ENCODE peak calls at places on chromosomes 12 and 14, in eight cellular contexts. One of them, this sample, is unnamed.

GRCh38 chr12:116002890-116003536 is 274.5 kb downstream of the MED13L start:
- DNase-seq in right atrium auricular region: no peak
- DNase-seq in heart left ventricle: no peak
- DNase-seq in psoas muscle: no peak
- DNase-seq in GM23338: no peak
- DNase-seq in astrocyte of the spinal cord: no peak
- DNase-seq in fibroblast of lung: no peak
- DNase-seq in body of pancreas: no peak
- DNase-seq in this sample: no peak

GRCh38 chr12:7154901-7155470 is 24.8 kb downstream of the CLSTN3 start:
- DNase-seq in astrocyte of the spinal cord: no peak
- DNase-seq in heart left ventricle: no peak
- DNase-seq in body of pancreas: no peak
- DNase-seq in right atrium auricular region: no peak
- DNase-seq in fibroblast of lung: no peak
- DNase-seq in psoas muscle: no peak
- DNase-seq in GM23338: no peak
- DNase-seq in this sample: no peak

GRCh38 chr12:52314511-52314910 is 6.7 kb downstream of the KRT83 start:
- DNase-seq in right atrium auricular region: no peak
- DNase-seq in body of pancreas: no peak
- DNase-seq in heart left ventricle: no peak
- DNase-seq in astrocyte of the spinal cord: no peak
- DNase-seq in GM23338: peak; percentile 18
- DNase-seq in psoas muscle: no peak
- DNase-seq in fibroblast of lung: no peak
- DNase-seq in this sample: no peak

GRCh38 chr12:16344269-16344668 is 3.2 kb upstream of the MGST1 start:
- DNase-seq in astrocyte of the spinal cord: no peak
- DNase-seq in psoas muscle: no peak
- DNase-seq in body of pancreas: no peak
- DNase-seq in right atrium auricular region: no peak
- DNase-seq in heart left ventricle: no peak
- DNase-seq in fibroblast of lung: peak; percentile 40
- DNase-seq in GM23338: no peak
- DNase-seq in this sample: no peak

GRCh38 chr14:104561661-104562495 is 17.7 kb upstream of the C14orf180 start:
- DNase-seq in astrocyte of the spinal cord: no peak
- DNase-seq in GM23338: no peak
- DNase-seq in body of pancreas: no peak
- DNase-seq in psoas muscle: peak; percentile 32
- DNase-seq in right atrium auricular region: no peak
- DNase-seq in heart left ventricle: peak; percentile 48
- DNase-seq in fibroblast of lung: no peak
- DNase-seq in this sample: no peak

GRCh38 chr14:51547260-51547659 is 104.5 kb upstream of the FRMD6 start:
- DNase-seq in heart left ventricle: no peak
- DNase-seq in body of pancreas: peak; percentile 15
- DNase-seq in fibroblast of lung: peak; percentile 100
- DNase-seq in GM23338: no peak
- DNase-seq in astrocyte of the spinal cord: peak; percentile 100
- DNase-seq in psoas muscle: no peak
- DNase-seq in right atrium auricular region: peak; percentile 59
- DNase-seq in this sample: peak; percentile 96

GRCh38 chr12:95788637-95789036 is 1.9 kb downstream of the NTN4 start:
- DNase-seq in psoas muscle: no peak
- DNase-seq in astrocyte of the spinal cord: peak; percentile 52
- DNase-seq in fibroblast of lung: peak; percentile 63
- DNase-seq in heart left ventricle: no peak
- DNase-seq in GM23338: no peak
- DNase-seq in right atrium auricular region: no peak
- DNase-seq in body of pancreas: no peak
- DNase-seq in this sample: peak; percentile 62

GRCh38 chr12:26434299-26434915 is 239.0 kb downstream of the SSPN start:
- DNase-seq in body of pancreas: peak; percentile 58
- DNase-seq in GM23338: peak; percentile 79
- DNase-seq in psoas muscle: no peak
- DNase-seq in fibroblast of lung: peak; percentile 46
- DNase-seq in astrocyte of the spinal cord: peak; percentile 62
- DNase-seq in heart left ventricle: no peak
- DNase-seq in right atrium auricular region: no peak
- DNase-seq in this sample: no peak

GRCh38 chr12:27901959-27902358 is 70.6 kb downstream of the PTHLH start:
- DNase-seq in fibroblast of lung: peak; percentile 43
- DNase-seq in right atrium auricular region: no peak
- DNase-seq in GM23338: no peak
- DNase-seq in astrocyte of the spinal cord: peak; percentile 44
- DNase-seq in body of pancreas: no peak
- DNase-seq in heart left ventricle: no peak
- DNase-seq in psoas muscle: no peak
- DNase-seq in this sample: no peak

GRCh38 chr12:19227880-19228210 is 98.3 kb downstream of the PLEKHA5 start:
- DNase-seq in heart left ventricle: no peak
- DNase-seq in astrocyte of the spinal cord: no peak
- DNase-seq in GM23338: no peak
- DNase-seq in right atrium auricular region: no peak
- DNase-seq in psoas muscle: no peak
- DNase-seq in fibroblast of lung: no peak
- DNase-seq in body of pancreas: no peak
- DNase-seq in this sample: peak; percentile 75

GRCh38 chr14:102882233-102882906 is 40.1 kb upstream of the AMN start:
- DNase-seq in body of pancreas: no peak
- DNase-seq in heart left ventricle: no peak
- DNase-seq in astrocyte of the spinal cord: no peak
- DNase-seq in right atrium auricular region: no peak
- DNase-seq in psoas muscle: peak; percentile 85
- DNase-seq in GM23338: no peak
- DNase-seq in fibroblast of lung: no peak
- DNase-seq in this sample: no peak

GRCh38 chr14:86055512-86055911 is 525.6 kb downstream of the FLRT2 start:
- DNase-seq in right atrium auricular region: no peak
- DNase-seq in heart left ventricle: no peak
- DNase-seq in psoas muscle: no peak
- DNase-seq in astrocyte of the spinal cord: peak; percentile 18
- DNase-seq in body of pancreas: no peak
- DNase-seq in fibroblast of lung: peak; percentile 3
- DNase-seq in GM23338: peak; percentile 35
- DNase-seq in this sample: no peak

GRCh38 chr14:97638864-97639263 is 841.7 kb downstream of the VRK1 start:
- DNase-seq in astrocyte of the spinal cord: no peak
- DNase-seq in fibroblast of lung: no peak
- DNase-seq in right atrium auricular region: no peak
- DNase-seq in psoas muscle: no peak
- DNase-seq in GM23338: no peak
- DNase-seq in heart left ventricle: no peak
- DNase-seq in body of pancreas: no peak
- DNase-seq in this sample: no peak

GRCh38 chr14:65915125-65915524 is 502.6 kb downstream of the FUT8 start:
- DNase-seq in heart left ventricle: no peak
- DNase-seq in right atrium auricular region: no peak
- DNase-seq in GM23338: no peak
- DNase-seq in astrocyte of the spinal cord: no peak
- DNase-seq in fibroblast of lung: peak; percentile 2
- DNase-seq in psoas muscle: no peak
- DNase-seq in body of pancreas: no peak
- DNase-seq in this sample: no peak

GRCh38 chr12:123389560-123390351 is 5.8 kb downstream of the KMT5A start:
- DNase-seq in fibroblast of lung: peak; percentile 29
- DNase-seq in heart left ventricle: peak; percentile 75
- DNase-seq in psoas muscle: peak; percentile 87
- DNase-seq in astrocyte of the spinal cord: peak; percentile 26
- DNase-seq in body of pancreas: peak; percentile 50
- DNase-seq in GM23338: peak; percentile 74
- DNase-seq in right atrium auricular region: no peak
- DNase-seq in this sample: no peak

GRCh38 chr12:29844667-29845066 is 60.9 kb upstream of the TMTC1 start:
- DNase-seq in astrocyte of the spinal cord: no peak
- DNase-seq in right atrium auricular region: no peak
- DNase-seq in body of pancreas: no peak
- DNase-seq in heart left ventricle: no peak
- DNase-seq in GM23338: no peak
- DNase-seq in fibroblast of lung: no peak
- DNase-seq in psoas muscle: no peak
- DNase-seq in this sample: no peak

GRCh38 chr14:86722612-86723253 is 1192.8 kb downstream of the FLRT2 start:
- DNase-seq in body of pancreas: no peak
- DNase-seq in astrocyte of the spinal cord: no peak
- DNase-seq in heart left ventricle: no peak
- DNase-seq in right atrium auricular region: no peak
- DNase-seq in fibroblast of lung: no peak
- DNase-seq in GM23338: no peak
- DNase-seq in psoas muscle: no peak
- DNase-seq in this sample: no peak

GRCh38 chr14:70822706-70823185 is 13.4 kb upstream of the MAP3K9 start:
- DNase-seq in astrocyte of the spinal cord: no peak
- DNase-seq in right atrium auricular region: no peak
- DNase-seq in psoas muscle: no peak
- DNase-seq in body of pancreas: no peak
- DNase-seq in fibroblast of lung: peak; percentile 30
- DNase-seq in heart left ventricle: peak; percentile 70
- DNase-seq in GM23338: peak; percentile 96
- DNase-seq in this sample: no peak

GRCh38 chr12:108665608-108666202 is 32.0 kb upstream of the SELPLG start:
- DNase-seq in astrocyte of the spinal cord: no peak
- DNase-seq in psoas muscle: no peak
- DNase-seq in right atrium auricular region: no peak
- DNase-seq in body of pancreas: no peak
- DNase-seq in GM23338: no peak
- DNase-seq in fibroblast of lung: no peak
- DNase-seq in heart left ventricle: no peak
- DNase-seq in this sample: no peak

GRCh38 chr12:27158322-27158721 is 75.9 kb upstream of the C12orf71 start:
- DNase-seq in right atrium auricular region: no peak
- DNase-seq in body of pancreas: no peak
- DNase-seq in astrocyte of the spinal cord: no peak
- DNase-seq in fibroblast of lung: no peak
- DNase-seq in heart left ventricle: no peak
- DNase-seq in GM23338: peak; percentile 60
- DNase-seq in psoas muscle: no peak
- DNase-seq in this sample: no peak

GRCh38 chr12:12072064-12072760 is 1.5 kb downstream of the BCL2L14 start:
- DNase-seq in right atrium auricular region: no peak
- DNase-seq in heart left ventricle: no peak
- DNase-seq in body of pancreas: peak; percentile 71
- DNase-seq in GM23338: no peak
- DNase-seq in psoas muscle: no peak
- DNase-seq in astrocyte of the spinal cord: no peak
- DNase-seq in fibroblast of lung: no peak
- DNase-seq in this sample: no peak

GRCh38 chr12:13275366-13275765 is 78.8 kb downstream of the EMP1 start:
- DNase-seq in body of pancreas: no peak
- DNase-seq in heart left ventricle: no peak
- DNase-seq in astrocyte of the spinal cord: no peak
- DNase-seq in GM23338: no peak
- DNase-seq in psoas muscle: no peak
- DNase-seq in fibroblast of lung: no peak
- DNase-seq in right atrium auricular region: no peak
- DNase-seq in this sample: no peak

GRCh38 chr12:32843528-32844095 is 53.0 kb downstream of the PKP2 start:
- DNase-seq in right atrium auricular region: no peak
- DNase-seq in fibroblast of lung: peak; percentile 35
- DNase-seq in heart left ventricle: no peak
- DNase-seq in astrocyte of the spinal cord: peak; percentile 19
- DNase-seq in psoas muscle: no peak
- DNase-seq in body of pancreas: no peak
- DNase-seq in GM23338: peak; percentile 44
- DNase-seq in this sample: no peak

GRCh38 chr12:51672334-51672733 is 81.3 kb downstream of the SCN8A start:
- DNase-seq in GM23338: no peak
- DNase-seq in heart left ventricle: no peak
- DNase-seq in body of pancreas: no peak
- DNase-seq in fibroblast of lung: peak; percentile 43
- DNase-seq in psoas muscle: no peak
- DNase-seq in astrocyte of the spinal cord: no peak
- DNase-seq in right atrium auricular region: no peak
- DNase-seq in this sample: no peak

GRCh38 chr14:64663174-64663573 is 41.0 kb upstream of the PLEKHG3 start:
- DNase-seq in astrocyte of the spinal cord: peak; percentile 28
- DNase-seq in psoas muscle: no peak
- DNase-seq in body of pancreas: no peak
- DNase-seq in GM23338: no peak
- DNase-seq in fibroblast of lung: peak; percentile 63
- DNase-seq in right atrium auricular region: no peak
- DNase-seq in heart left ventricle: no peak
- DNase-seq in this sample: no peak

GRCh38 chr14:46920542-46920941 is 269.0 kb upstream of the RPL10L start:
- DNase-seq in right atrium auricular region: no peak
- DNase-seq in fibroblast of lung: no peak
- DNase-seq in astrocyte of the spinal cord: no peak
- DNase-seq in heart left ventricle: no peak
- DNase-seq in GM23338: peak; percentile 22
- DNase-seq in body of pancreas: no peak
- DNase-seq in psoas muscle: no peak
- DNase-seq in this sample: no peak
- TF ChIP-seq CTCF in right atrium auricular region: no peak
- TF ChIP-seq CTCF in fibroblast of lung: no peak
- TF ChIP-seq CTCF in astrocyte of the spinal cord: no peak
- TF ChIP-seq CTCF in heart left ventricle: no peak
- TF ChIP-seq CTCF in GM23338: peak; percentile 53
- TF ChIP-seq CTCF in body of pancreas: no peak
- TF ChIP-seq CTCF in psoas muscle: no peak
- TF ChIP-seq CTCF in this sample: peak; percentile 16

DNA sequence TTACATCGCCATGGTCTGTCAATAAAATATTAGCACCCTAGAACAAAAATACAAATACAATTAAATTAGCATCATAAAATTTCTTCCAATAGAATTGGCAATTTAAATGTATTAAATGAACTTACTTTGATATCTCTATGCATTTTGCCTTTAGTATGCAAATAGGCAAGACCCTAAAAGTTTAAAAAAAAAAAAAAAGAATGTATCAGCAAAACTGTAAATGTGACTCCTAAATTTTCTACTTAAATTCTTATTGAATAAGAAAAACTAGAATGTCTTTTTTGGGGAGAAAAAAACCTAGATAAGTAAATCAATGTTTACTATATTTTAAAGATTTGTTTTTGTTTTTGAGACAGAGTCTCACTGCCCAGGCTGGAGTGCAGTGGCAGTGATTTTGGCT is 56.2 kb downstream of the MAP4K5 start:
- DNase-seq in right atrium auricular region: no peak
- DNase-seq in fibroblast of lung: no peak
- DNase-seq in psoas muscle: no peak
- DNase-seq in GM23338: no peak
- DNase-seq in heart left ventricle: no peak
- DNase-seq in body of pancreas: no peak
- DNase-seq in astrocyte of the spinal cord: no peak
- DNase-seq in this sample: no peak
- H3K4me3 ChIP-seq in right atrium auricular region: no peak overlapping the region
- H3K4me3 ChIP-seq in fibroblast of lung: no peak overlapping the region
- H3K4me3 ChIP-seq in psoas muscle: no peak overlapping the region
- H3K4me3 ChIP-seq in GM23338: no peak overlapping the region
- H3K4me3 ChIP-seq in heart left ventricle: no peak overlapping the region
- H3K4me3 ChIP-seq in body of pancreas: no peak overlapping the region
- H3K4me3 ChIP-seq in astrocyte of the spinal cord: no peak overlapping the region
- H3K4me3 ChIP-seq in this sample: no peak overlapping the region

GRCh38 chr12:128259556-128260070 is 7.4 kb upstream of the TMEM132C start:
- DNase-seq in right atrium auricular region: no peak
- DNase-seq in body of pancreas: peak; percentile 42
- DNase-seq in astrocyte of the spinal cord: peak; percentile 2
- DNase-seq in psoas muscle: no peak
- DNase-seq in heart left ventricle: no peak
- DNase-seq in GM23338: peak; percentile 41
- DNase-seq in fibroblast of lung: no peak
- DNase-seq in this sample: no peak
- TF ChIP-seq CTCF in right atrium auricular region: peak; percentile 80
- TF ChIP-seq CTCF in body of pancreas: peak; percentile 74
- TF ChIP-seq CTCF in astrocyte of the spinal cord: peak; percentile 45
- TF ChIP-seq CTCF in psoas muscle: peak; percentile 38
- TF ChIP-seq CTCF in heart left ventricle: peak; percentile 73
- TF ChIP-seq CTCF in GM23338: peak; percentile 61
- TF ChIP-seq CTCF in fibroblast of lung: peak; percentile 43
- TF ChIP-seq CTCF in this sample: peak; percentile 61

GRCh38 chr12:59972941-59973340 is 377.1 kb downstream of the SLC16A7 start:
- DNase-seq in astrocyte of the spinal cord: peak; percentile 25
- DNase-seq in right atrium auricular region: no peak
- DNase-seq in psoas muscle: no peak
- DNase-seq in fibroblast of lung: peak; percentile 92
- DNase-seq in GM23338: no peak
- DNase-seq in body of pancreas: no peak
- DNase-seq in heart left ventricle: no peak
- DNase-seq in this sample: no peak
- H3K4me3 ChIP-seq in astrocyte of the spinal cord: no peak overlapping the region
- H3K4me3 ChIP-seq in right atrium auricular region: no peak overlapping the region
- H3K4me3 ChIP-seq in psoas muscle: no peak overlapping the region
- H3K4me3 ChIP-seq in fibroblast of lung: no peak overlapping the region
- H3K4me3 ChIP-seq in GM23338: no peak overlapping the region
- H3K4me3 ChIP-seq in body of pancreas: no peak overlapping the region
- H3K4me3 ChIP-seq in heart left ventricle: no peak overlapping the region
- H3K4me3 ChIP-seq in this sample: no peak overlapping the region

This sample was measured in retinal pigment epithelial cell.